ENCODE peak calls at places on chromosomes 16 and 17, in six cellular contexts. C is GDM1, V is HT1080, S is PC-9, W is T-helper 2 cell, D is AG10803. Z is an unnamed sample.

GRCh38 chr16:56848056-56848936 is 16.7 kb upstream of the SLC12A3 start:
- DNase-seq in C (peak), V (peak), S (peak), W (peak), D (peak), Z (no peak)

GRCh38 chr16:88417684-88418476 is 35.1 kb downstream of the ZNF469 start:
- DNase-seq in C (no peak), V (no peak), S (no peak), W (no peak), D (no peak), Z (no peak)

GRCh38 chr17:8391711-8392110 is 5.9 kb downstream of the RNF222 start:
- DNase-seq in C (no peak), V (peak), S (peak), W (no peak), D (peak), Z (no peak)

GRCh38 chr16:21645261-21645721 is 7.1 kb downstream of the IGSF6 start:
- DNase-seq in C (no peak), V (no peak), S (no peak), W (peak), D (peak), Z (no peak)

GRCh38 chr17:51097708-51098446 is 22.8 kb downstream of the SPAG9 start:
- DNase-seq in C (no peak), V (no peak), S (no peak), W (peak), D (no peak), Z (no peak)

GRCh38 chr17:40348562-40349476 is 15.7 kb downstream of the GJD3 start:
- DNase-seq in C (no peak), V (peak), S (no peak), W (no peak), D (no peak), Z (no peak)

GRCh38 chr17:50345443-50346312 is at the start of gene XYLT2:
- DNase-seq in C (peak), V (peak), S (peak), W (peak), D (peak), Z (peak)

GRCh38 chr17:59752446-59752845 is 45.0 kb downstream of the VMP1 start:
- DNase-seq in C (no peak), V (no peak), S (no peak), W (no peak), D (peak), Z (no peak)

GRCh38 chr17:37701424-37702020 is 43.3 kb downstream of the HNF1B start:
- DNase-seq in C (peak), V (no peak), S (no peak), W (peak), D (no peak), Z (no peak)

GRCh38 chr16:47492428-47493357 is 31.6 kb downstream of the PHKB start:
- DNase-seq in C (peak), V (no peak), S (no peak), W (no peak), D (peak), Z (no peak)

GRCh38 chr17:7445011-7445927 is at the start of gene CHRNB1:
- DNase-seq in C (no peak), V (no peak), S (peak), W (peak), D (no peak), Z (no peak)

GRCh38 chr16:19804538-19805323 is 79.9 kb downstream of the GPRC5B start:
- DNase-seq in C (peak), V (peak), S (peak), W (peak), D (no peak), Z (no peak)